ENCODE peak calls at places on chromosomes 12 and 14, in five cellular contexts. N, Q, K, Z and I are unnamed samples.

GRCh38 chr12:107539196-107539939 is 146.2 kb upstream of the PWP1 start:
- DNase-seq in N (no peak), K (no peak), Q (no peak), Z (no peak), I (no peak)

GRCh38 chr14:31596691-31597090 is 35.5 kb downstream of the NUBPL start:
- DNase-seq in Z (no peak), Q (no peak), N (no peak), K (no peak), I (no peak)

GRCh38 chr14:21025374-21026151 is 702 bp upstream of the NDRG2 start:
- DNase-seq in Z (peak), N (no peak), K (no peak), Q (no peak), I (peak)

GRCh38 chr12:116089080-116089479 is 188.4 kb downstream of the MED13L start:
- DNase-seq in Q (no peak), Z (no peak), N (no peak), K (no peak), I (no peak)

GRCh38 chr14:67491741-67492504 is 3.4 kb upstream of the TMEM229B start:
- DNase-seq in Z (no peak), N (no peak), K (no peak), Q (no peak), I (no peak)

GRCh38 chr12:79274571-79275064 is 410.0 kb downstream of the SYT1 start:
- DNase-seq in Q (no peak), Z (no peak), N (no peak), K (no peak), I (no peak)

GRCh38 chr12:109714141-109714912 is 702 bp downstream of the FAM222A start:
- DNase-seq in N (peak), Z (peak), Q (peak), K (peak), I (peak)

GRCh38 chr12:18998343-18999270 is 130.9 kb upstream of the PLEKHA5 start:
- DNase-seq in K (peak), N (no peak), Q (no peak), Z (peak), I (no peak)

GRCh38 chr12:49339464-49339861 is 2.5 kb upstream of the C1QL4 start:
- DNase-seq in Q (no peak), N (no peak), Z (no peak), K (no peak), I (no peak)

GRCh38 chr12:44876554-44877275 is 600 bp upstream of the NELL2 start:
- DNase-seq in Q (peak), N (no peak), Z (peak), K (peak), I (peak)

GRCh38 chr12:45350861-45351260 is 135.0 kb downstream of the ANO6 start:
- DNase-seq in N (no peak), Z (no peak), Q (no peak), K (peak), I (no peak)

GRCh38 chr12:5768171-5768879 is 176.7 kb downstream of the ANO2 start:
- DNase-seq in K (no peak), Q (no peak), N (no peak), Z (no peak), I (no peak)

GRCh38 chr12:101695698-101696097 is 1.7 kb upstream of the CHPT1 start:
- DNase-seq in N (peak), Z (no peak), Q (no peak), K (peak), I (no peak)

GRCh38 chr14:104590240-104590965 is 10.8 kb downstream of the C14orf180 start:
- DNase-seq in K (no peak), Q (no peak), Z (no peak), N (no peak), I (no peak)

GRCh38 chr14:75018684-75019083 is 16.0 kb downstream of the EIF2B2 start:
- DNase-seq in N (no peak), K (no peak), Z (no peak), Q (no peak), I (no peak)

GRCh38 chr12:54173066-54173726 is 15.6 kb downstream of the SMUG1 start:
- DNase-seq in Q (peak), N (no peak), K (peak), Z (peak), I (no peak)

GRCh38 chr14:99741227-99741976 is 51.8 kb upstream of the EML1 start:
- DNase-seq in Q (no peak), Z (no peak), N (no peak), K (no peak), I (no peak)

GRCh38 chr14:52356025-52356424 is 41.9 kb downstream of the PTGER2 start:
- DNase-seq in N (no peak), Q (no peak), Z (peak), K (peak), I (no peak)

GRCh38 chr14:100603341-100604125 is 16.3 kb upstream of the BEGAIN start:
- DNase-seq in Z (no peak), Q (no peak), N (no peak), K (no peak), I (no peak)

GRCh38 chr14:68231832-68232642 is 412.5 kb downstream of the RAD51B start:
- DNase-seq in Q (no peak), K (peak), N (no peak), Z (no peak), I (no peak)

GRCh38 chr12:9319044-9319841 is 111.0 kb upstream of the PZP start:
- DNase-seq in N (no peak), Z (no peak), K (no peak), Q (no peak), I (no peak)

GRCh38 chr12:93777249-93777648 is 100.1 kb downstream of the CRADD start:
- DNase-seq in K (peak), Q (no peak), Z (no peak), N (no peak), I (no peak)

GRCh38 chr12:2634481-2634880 is 160.3 kb upstream of the FKBP4 start:
- DNase-seq in Q (no peak), K (no peak), Z (no peak), N (no peak), I (no peak)

GRCh38 chr14:58430156-58430555 is 2.6 kb downstream of the KIAA0586 start:
- DNase-seq in Z (peak), Q (no peak), N (no peak), K (peak), I (no peak)

GRCh38 chr12:109196332-109196731 is 79.9 kb downstream of the ACACB start:
- DNase-seq in Q (no peak), Z (no peak), K (no peak), N (no peak), I (no peak)

GRCh38 chr12:13749380-13749779 is 232.0 kb downstream of the GRIN2B start:
- DNase-seq in Q (peak), K (no peak), N (no peak), Z (no peak), I (no peak)

GRCh38 chr14:77181603-77182437 is at the start of gene TMEM63C:
- DNase-seq in K (no peak), Q (peak), N (peak), Z (peak), I (peak)

GRCh38 chr12:131061041-131061806 is 107.5 kb downstream of the ADGRD1 start:
- DNase-seq in Z (peak), N (no peak), K (no peak), Q (no peak), I (no peak)

GRCh38 chr12:105457026-105457425 is 126.5 kb downstream of the C12orf75 start:
- DNase-seq in N (no peak), Q (no peak), Z (no peak), K (no peak), I (no peak)

GRCh38 chr12:51777457-51777856 is 71.1 kb downstream of the FIGNL2 start:
- DNase-seq in K (no peak), Z (no peak), N (peak), Q (no peak), I (no peak)

GRCh38 chr12:3805058-3805457 is 52.1 kb upstream of the CRACR2A start:
- DNase-seq in Z (no peak), N (no peak), K (no peak), Q (no peak), I (no peak)

GRCh38 chr12:79298511-79298910 is 392.3 kb downstream of the PAWR start:
- DNase-seq in N (no peak), Q (no peak), Z (no peak), K (no peak), I (no peak)

GRCh38 chr14:86388216-86388615 is 858.3 kb downstream of the FLRT2 start:
- DNase-seq in Q (no peak), Z (no peak), N (no peak), K (no peak), I (no peak)

GRCh38 chr12:71014180-71014785 is 93.7 kb upstream of the PTPRR start:
- DNase-seq in Q (peak), Z (peak), N (peak), K (no peak), I (no peak)

GRCh38 chr14:35400707-35401421 is 3.7 kb downstream of the NFKBIA start:
- DNase-seq in Q (no peak), K (no peak), N (peak), Z (no peak), I (no peak)

GRCh38 chr12:79691299-79692248 is 810 bp upstream of the PAWR start:
- DNase-seq in Z (peak), K (peak), Q (no peak), N (peak), I (no peak)

GRCh38 chr14:59305836-59306555 is 117.5 kb downstream of the DAAM1 start:
- DNase-seq in N (peak), K (peak), Z (no peak), Q (no peak), I (no peak)